ENCODE peak calls at places on chromosome 9, in seven cellular contexts. P is kidney, L is tibial artery, U is cardiac muscle cell, Y is gastrocnemius medialis, M is astrocyte of the spinal cord, X is fibroblast of lung. G is an unnamed sample.

GRCh38 chr9:117682955-117683710 is 21.1 kb upstream of the TLR4 start:
- DNase-seq in L (no peak), X (no peak), Y (no peak), U (peak; percentile 38), P (no peak), M (no peak), G (no peak)

GRCh38 chr9:131934673-131935072 is 145.0 kb downstream of the MED27 start:
- DNase-seq in Y (no peak), M (no peak), L (no peak), X (no peak), P (no peak), U (no peak), G (no peak)

GRCh38 chr9:110337727-110338522 is at the start of gene TXNDC8:
- DNase-seq in X (peak; percentile 63), U (peak; percentile 41), L (no peak), M (peak; percentile 31), Y (no peak), P (no peak), G (no peak)

GRCh38 chr9:81686614-81687520 is 2.5 kb downstream of the TLE1 start:
- DNase-seq in X (peak; percentile 90), U (peak; percentile 89), Y (peak; percentile 86), M (peak; percentile 81), L (peak; percentile 86), P (peak; percentile 92), G (no peak)

GRCh38 chr9:60545346-60546315 is 368.6 kb upstream of the SPATA31A5 start:
- DNase-seq in M (no peak), X (no peak), P (peak; percentile 47), U (no peak), Y (no peak), L (no peak), G (no peak)

GRCh38 chr9:101711330-101711941 is 27.0 kb downstream of the GRIN3A start:
- DNase-seq in L (no peak), X (no peak), Y (no peak), P (no peak), U (no peak), M (no peak), G (no peak)

GRCh38 chr9:99353408-99353807 is 131.3 kb downstream of the SEC61B start:
- DNase-seq in L (peak; percentile 85), X (peak; percentile 99), P (no peak), U (peak; percentile 91), M (peak; percentile 57), Y (no peak), G (peak; percentile 74)

GRCh38 chr9:694499-695154 is 146.9 kb upstream of the DMRT1 start:
- DNase-seq in L (no peak), X (peak; percentile 70), Y (peak; percentile 65), U (peak; percentile 73), M (peak; percentile 84), P (no peak), G (no peak)

GRCh38 chr9:107274953-107275422 is 8.1 kb upstream of the RAD23B start:
- DNase-seq in U (peak; percentile 97), Y (no peak), X (peak; percentile 98), L (no peak), P (no peak), M (peak; percentile 96), G (peak; percentile 85)

GRCh38 chr9:2943016-2943415 is 99.1 kb upstream of the PUM3 start:
- DNase-seq in X (no peak), P (no peak), L (no peak), U (no peak), M (no peak), Y (no peak), G (no peak)

GRCh38 chr9:132239518-132239917 is 77.7 kb downstream of the NTNG2 start:
- DNase-seq in L (no peak), Y (no peak), P (peak; percentile 67), X (no peak), M (no peak), U (no peak), G (no peak)

GRCh38 chr9:86413966-86414880 is 60.0 kb upstream of the TUT7 start:
- DNase-seq in L (no peak), Y (no peak), P (no peak), U (peak; percentile 65), X (peak; percentile 69), M (peak; percentile 62), G (no peak)

GRCh38 chr9:3027260-3027659 is 183.4 kb upstream of the PUM3 start:
- DNase-seq in M (no peak), L (no peak), P (no peak), Y (no peak), X (no peak), U (no peak), G (no peak)

GRCh38 chr9:75229605-75230332 is 141.5 kb downstream of the OSTF1 start:
- DNase-seq in P (peak; percentile 77), X (no peak), L (peak; percentile 72), Y (no peak), U (peak; percentile 7), M (peak; percentile 58), G (no peak)

GRCh38 chr9:91147079-91147708 is 214.5 kb downstream of the AUH start:
- DNase-seq in M (no peak), Y (no peak), U (no peak), X (no peak), P (no peak), L (no peak), G (no peak)

GRCh38 chr9:2157277-2158105 is 142.3 kb downstream of the SMARCA2 start:
- DNase-seq in X (peak; percentile 62), Y (peak; percentile 71), U (peak; percentile 71), M (peak; percentile 63), P (peak; percentile 78), L (peak; percentile 28), G (peak; percentile 46)

GRCh38 chr9:8419871-8420270 is 620.3 kb upstream of the DMAC1 start:
- DNase-seq in U (peak; percentile 2), X (peak; percentile 46), L (no peak), Y (no peak), M (peak; percentile 38), P (no peak), G (no peak)

GRCh38 chr9:132260846-132261245 is 93.9 kb downstream of the SETX start:
- DNase-seq in X (no peak), M (no peak), L (no peak), U (no peak), Y (no peak), P (no peak), G (no peak)

GRCh38 chr9:120186276-120186675 is 393.7 kb downstream of the CDK5RAP2 start:
- DNase-seq in X (no peak), M (no peak), L (no peak), U (no peak), Y (no peak), P (no peak), G (no peak)

GRCh38 chr9:108477538-108478006 is 378.2 kb downstream of the ACTL7B start:
- DNase-seq in X (peak; percentile 93), L (no peak), M (peak; percentile 79), Y (no peak), U (peak; percentile 76), P (no peak), G (peak; percentile 38)

GRCh38 chr9:121748727-121749546 is 97.5 kb downstream of the DAB2IP start:
- DNase-seq in U (no peak), P (peak; percentile 91), L (peak; percentile 58), Y (no peak), X (no peak), M (no peak), G (no peak)
- TF ChIP-seq CTCF in U (no peak), P (no peak), L (no peak), Y (peak; percentile 17), X (no peak), M (no peak), G (no peak)

GRCh38 chr9:33751536-33752129 is 43.7 kb upstream of the PRSS3 start:
- DNase-seq in U (no peak), Y (no peak), P (no peak), M (no peak), L (no peak), X (no peak), G (no peak)
- H3K4me3 ChIP-seq in U (no peak overlapping the region), Y (no peak overlapping the region), P (no peak overlapping the region), M (no peak overlapping the region), L (no peak overlapping the region), X (no peak overlapping the region), G (peak overlapping the region; percentile 57)

DNA sequence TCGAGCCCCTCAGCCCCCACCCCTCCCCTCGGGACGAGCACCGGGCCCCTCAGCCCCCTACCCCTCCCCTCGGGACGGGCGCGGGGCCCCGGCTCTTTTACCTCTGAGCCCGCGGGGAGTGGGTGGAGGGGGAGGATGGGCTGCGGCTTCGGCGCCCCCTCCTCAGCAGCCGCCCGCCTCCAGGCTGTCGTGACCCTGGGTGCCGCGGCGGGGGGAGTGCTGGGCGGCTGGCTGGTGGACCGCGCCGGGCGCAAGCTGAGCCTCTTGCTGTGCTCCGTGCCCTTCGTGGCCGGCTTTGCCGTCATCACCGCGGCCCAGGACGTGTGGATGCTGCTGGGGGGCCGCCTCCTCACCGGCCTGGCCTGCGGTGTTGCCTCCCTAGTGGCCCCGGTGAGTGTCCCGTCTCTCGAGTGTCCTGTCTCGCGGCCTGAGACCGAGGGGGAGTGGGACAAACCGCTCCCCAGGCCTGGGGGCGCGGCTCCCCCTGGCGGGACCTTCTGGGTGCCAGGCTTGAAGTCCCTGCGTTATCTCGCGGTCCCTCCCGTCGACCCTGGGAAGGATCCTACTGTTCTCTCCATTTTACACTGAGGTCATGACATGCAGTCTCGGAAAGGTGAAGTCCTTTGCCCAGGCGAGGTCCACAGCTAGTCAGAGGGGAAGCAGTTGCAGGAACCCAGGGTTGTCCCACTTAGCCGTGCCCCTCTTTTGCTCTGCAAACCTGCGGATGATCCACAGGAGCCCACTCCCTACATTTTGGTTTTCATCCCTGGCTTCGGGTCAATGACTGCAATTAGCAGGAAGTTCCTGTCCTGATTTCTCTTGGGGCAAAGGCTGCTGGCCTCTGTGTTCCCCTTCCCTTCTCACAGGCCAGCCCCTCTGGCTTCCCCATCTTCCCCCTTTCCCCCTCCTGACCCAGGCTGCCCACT is 1.0 kb downstream of the SLC2A8 start:
- DNase-seq in U (peak; percentile 19), L (peak; percentile 55), Y (peak; percentile 27), X (peak; percentile 25), M (peak; percentile 37), P (peak; percentile 86), G (no peak)
- TF ChIP-seq CTCF in U (peak; percentile 45), L (peak; percentile 53), Y (peak; percentile 63), X (peak; percentile 36), M (peak; percentile 65), P (peak; percentile 29), G (peak; percentile 58)

GRCh38 chr9:98201749-98202148 is 9.3 kb upstream of the CORO2A start:
- DNase-seq in X (no peak), U (no peak), L (no peak), Y (no peak), M (no peak), P (no peak), G (no peak)

GRCh38 chr9:98202252-98202651 is 9.8 kb upstream of the CORO2A start:
- DNase-seq in Y (no peak), U (peak; percentile 10), L (no peak), M (no peak), P (no peak), X (no peak), G (no peak)

GRCh38 chr9:98199388-98200033 is 7.1 kb upstream of the CORO2A start:
- DNase-seq in U (no peak), L (no peak), Y (no peak), M (no peak), P (no peak), X (no peak), G (no peak)

GRCh38 chr9:98203153-98203552 is 10.7 kb upstream of the CORO2A start:
- DNase-seq in X (no peak), P (no peak), M (no peak), L (no peak), Y (no peak), U (no peak), G (no peak)

DNA sequence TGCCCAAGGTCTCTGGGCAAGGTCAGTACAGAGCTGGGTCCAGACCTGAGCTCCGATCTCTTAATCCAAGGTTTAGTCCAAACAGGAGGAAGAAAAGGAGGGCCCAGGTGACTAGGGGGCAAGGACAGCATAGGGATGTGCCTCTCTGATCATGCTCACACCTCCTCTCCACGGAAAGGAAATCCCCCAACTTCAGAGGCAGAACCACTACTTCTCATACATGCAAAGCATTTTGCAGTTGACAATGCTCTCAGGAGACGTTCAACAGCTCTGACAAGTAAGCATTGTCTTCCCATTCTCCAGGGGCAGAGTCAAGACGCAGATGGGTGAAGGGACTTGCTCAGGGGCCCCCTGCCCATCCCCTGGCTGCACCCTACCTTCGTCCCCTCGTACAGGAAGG is 8.7 kb upstream of the CORO2A start:
- DNase-seq in X (no peak), P (no peak), Y (no peak), U (no peak), M (no peak), L (no peak), G (no peak)
- H3K4me3 ChIP-seq in X (no peak overlapping the region), P (no peak overlapping the region), Y (no peak overlapping the region), U (no peak overlapping the region), M (no peak overlapping the region), L (no peak overlapping the region), G (no peak overlapping the region)

G was measured in HFF-Myc.